ENCODE peak calls at places on chromosomes 12 and 14, in four cellular contexts. A is uterus, P is NCI-H446, V is heart left ventricle. N is an unnamed sample.

GRCh38 chr14:78182722-78183121 is 12.5 kb downstream of the NRXN3 start:
- DNase-seq in V (no peak), P (no peak), A (no peak), N (no peak)

GRCh38 chr12:55974308-55974724 is 438 bp downstream of the RAB5B start:
- DNase-seq in V (peak), A (no peak), P (peak), N (no peak)

GRCh38 chr14:32761381-32761968 is 177.2 kb upstream of the NPAS3 start:
- DNase-seq in P (no peak), A (no peak), V (no peak), N (no peak)

GRCh38 chr12:6533653-6534157 is 612 bp upstream of the GAPDH start:
- DNase-seq in A (peak), V (peak), P (peak), N (peak)

GRCh38 chr12:39199371-39199770 is 243.5 kb downstream of the KIF21A start:
- DNase-seq in V (no peak), P (no peak), A (no peak), N (no peak)

GRCh38 chr12:116524964-116525379 is 34.2 kb upstream of the MAP1LC3B2 start:
- DNase-seq in P (no peak), V (no peak), A (peak), N (no peak)

GRCh38 chr12:100576311-100577036 is 3.0 kb downstream of the GAS2L3 start:
- DNase-seq in P (no peak), V (no peak), A (no peak), N (no peak)

GRCh38 chr12:128114485-128114884 is 152.5 kb upstream of the TMEM132C start:
- DNase-seq in P (no peak), V (no peak), A (no peak), N (no peak)

GRCh38 chr14:87989613-87990299 is 3.2 kb downstream of the GALC start:
- DNase-seq in A (no peak), V (no peak), P (no peak), N (no peak)

GRCh38 chr12:75783093-75783877 is 248.3 kb downstream of the PHLDA1 start:
- DNase-seq in V (peak), A (no peak), P (no peak), N (no peak)

GRCh38 chr12:7493006-7493405 is 10.6 kb downstream of the CD163 start:
- DNase-seq in A (no peak), P (no peak), V (no peak), N (no peak)

GRCh38 chr14:25046301-25046943 is 3.5 kb downstream of the STXBP6 start:
- DNase-seq in A (no peak), P (no peak), V (no peak), N (no peak)

GRCh38 chr12:3662516-3662915 is 90.4 kb downstream of the CRACR2A start:
- DNase-seq in P (no peak), A (no peak), V (no peak), N (no peak)

GRCh38 chr14:91005716-91006115 is 54.7 kb downstream of the RPS6KA5 start:
- DNase-seq in V (no peak), P (no peak), A (no peak), N (no peak)

GRCh38 chr12:54378791-54379400 is 5.6 kb downstream of the ZNF385A start:
- DNase-seq in P (peak), V (peak), A (peak), N (peak)

GRCh38 chr12:101855364-101855884 is 22.0 kb upstream of the DRAM1 start:
- DNase-seq in P (no peak), A (no peak), V (no peak), N (no peak)

GRCh38 chr12:122356192-122356635 is 66.3 kb downstream of the CLIP1 start:
- DNase-seq in A (peak), P (peak), V (no peak), N (peak)

GRCh38 chr14:21352587-21352986 is 31.2 kb downstream of the SUPT16H start:
- DNase-seq in V (peak), A (no peak), P (no peak), N (no peak)

GRCh38 chr14:75459099-75459741 is 31.4 kb downstream of the JDP2 start:
- DNase-seq in A (no peak), P (no peak), V (peak), N (no peak)

GRCh38 chr12:81209001-81209400 is 131.1 kb downstream of the ACSS3 start:
- DNase-seq in A (peak), P (no peak), V (no peak), N (no peak)

GRCh38 chr14:103206023-103206481 is 82.8 kb downstream of the TNFAIP2 start:
- DNase-seq in A (peak), P (no peak), V (no peak), N (no peak)